ENCODE peak calls at places on chromosomes 7 and 10, in four cellular contexts. Y is activated CD4-positive, alpha-beta T cell treated with anti-CD3 and anti-CD28 coated beads for 36 hours; V is hippocampal formation; P is type B pancreatic cell. B is an unnamed sample.
A peak's percentile ranks its signal among the peaks of the same experiment; 100 is the strongest.

GRCh38 chr7:71484381-71484780 is 352.4 kb downstream of the GALNT17 start:
- DNase-seq in Y (no peak), V (no peak), P (no peak), B (no peak)

GRCh38 chr10:62769574-62770242 is 34.8 kb upstream of the ADO start:
- DNase-seq in Y (no peak), V (no peak), P (no peak), B (no peak)

GRCh38 chr7:45610019-45610418 is 35.9 kb downstream of the ADCY1 start:
- DNase-seq in Y (no peak), V (no peak), P (peak; percentile 65), B (no peak)

GRCh38 chr7:14414274-14414986 is 425.0 kb upstream of the ETV1 start:
- DNase-seq in Y (no peak), V (no peak), P (no peak), B (no peak)

GRCh38 chr10:101099901-101100300 is 31.2 kb upstream of the TLX1 start:
- DNase-seq in Y (no peak), V (no peak), P (no peak), B (no peak)

GRCh38 chr10:7804216-7804615 is 14.1 kb upstream of the TAF3 start:
- DNase-seq in Y (no peak), V (no peak), P (no peak), B (no peak)

GRCh38 chr10:987906-988666 is at the start of gene GTPBP4:
- DNase-seq in Y (peak; percentile 98), V (peak; percentile 95), P (peak; percentile 96), B (peak; percentile 93)

GRCh38 chr7:8931906-8932646 is 498.7 kb downstream of the NXPH1 start:
- DNase-seq in Y (no peak), V (no peak), P (no peak), B (peak; percentile 44)

GRCh38 chr7:46015107-46015868 is 94.2 kb upstream of the IGFBP3 start:
- DNase-seq in Y (peak; percentile 10), V (no peak), P (no peak), B (no peak)

GRCh38 chr7:142645777-142646176 is 103.5 kb upstream of the PRSS1 start:
- DNase-seq in Y (peak; percentile 30), V (no peak), P (no peak), B (no peak)

GRCh38 chr10:11290156-11290890 is 272.7 kb downstream of the CELF2 start:
- DNase-seq in Y (no peak), V (no peak), P (no peak), B (no peak)

GRCh38 chr10:72015868-72016267 is 51.7 kb downstream of the CHST3 start:
- DNase-seq in Y (no peak), V (no peak), P (no peak), B (no peak)

GRCh38 chr10:118495499-118495898 is 99.9 kb downstream of the PRLHR start:
- DNase-seq in Y (no peak), V (no peak), P (no peak), B (peak; percentile 16)

GRCh38 chr10:97633921-97634320 is 621 bp upstream of the MORN4 start:
- DNase-seq in Y (peak; percentile 38), V (no peak), P (no peak), B (peak; percentile 39)

GRCh38 chr7:126443951-126444350 is 808.8 kb downstream of the GRM8 start:
- DNase-seq in Y (no peak), V (no peak), P (no peak), B (peak; percentile 41)

GRCh38 chr7:91266067-91266930 is 2.1 kb downstream of the FZD1 start:
- DNase-seq in Y (no peak), V (no peak), P (no peak), B (no peak)

GRCh38 chr10:132387723-132388210 is 9.2 kb upstream of the PWWP2B start:
- DNase-seq in Y (peak; percentile 88), V (no peak), P (no peak), B (no peak)

GRCh38 chr7:5229451-5230271 is 39.6 kb downstream of the WIPI2 start:
- DNase-seq in Y (no peak), V (no peak), P (no peak), B (no peak)

GRCh38 chr7:115618676-115619075 is 411.9 kb downstream of the TFEC start:
- DNase-seq in Y (no peak), V (no peak), P (no peak), B (peak; percentile 15)

GRCh38 chr10:32266979-32267378 is 80.0 kb downstream of the EPC1 start:
- DNase-seq in Y (no peak), V (no peak), P (no peak), B (no peak)

GRCh38 chr10:4740471-4740870 is 85.5 kb upstream of the AKR1E2 start:
- DNase-seq in Y (no peak), V (no peak), P (no peak), B (no peak)

GRCh38 chr10:66555061-66555460 is 370.8 kb upstream of the LRRTM3 start:
- DNase-seq in Y (no peak), V (no peak), P (no peak), B (no peak)